ENCODE peak calls at places on chromosome 9, in five cellular contexts. One of them, this sample, is unnamed.

GRCh38 chr9:36603006-36603405 is 30.3 kb downstream of the MELK start:
- DNase-seq in RPMI8226: no peak
- DNase-seq in stimulated activated CD4-positive, alpha-beta T cell treated with anti-CD3 and anti-CD28 coated beads, Interleukin-2, amount 100 ng/mL, for 48 hours: no peak
- DNase-seq in activated CD4-positive, alpha-beta memory T cell treated with anti-CD3 and anti-CD28 coated beads, Interleukin-2, amount 10 ng/mL, durations not matched to agents 7 days and 5 days: no peak
- DNase-seq in kidney epithelial cell: no peak
- DNase-seq in this sample: no peak

GRCh38 chr9:71490810-71491209 is 277.5 kb downstream of the CEMIP2 start:
- DNase-seq in RPMI8226: peak; percentile 4
- DNase-seq in activated CD4-positive, alpha-beta memory T cell treated with anti-CD3 and anti-CD28 coated beads, Interleukin-2, amount 10 ng/mL, durations not matched to agents 7 days and 5 days: no peak
- DNase-seq in stimulated activated CD4-positive, alpha-beta T cell treated with anti-CD3 and anti-CD28 coated beads, Interleukin-2, amount 100 ng/mL, for 48 hours: no peak
- DNase-seq in kidney epithelial cell: no peak
- DNase-seq in this sample: no peak

GRCh38 chr9:90926920-90927319 is 125.3 kb downstream of the SYK start:
- DNase-seq in kidney epithelial cell: no peak
- DNase-seq in RPMI8226: no peak
- DNase-seq in activated CD4-positive, alpha-beta memory T cell treated with anti-CD3 and anti-CD28 coated beads, Interleukin-2, amount 10 ng/mL, durations not matched to agents 7 days and 5 days: no peak
- DNase-seq in stimulated activated CD4-positive, alpha-beta T cell treated with anti-CD3 and anti-CD28 coated beads, Interleukin-2, amount 100 ng/mL, for 48 hours: no peak
- DNase-seq in this sample: no peak

GRCh38 chr9:34898846-34899245 is 59.2 kb upstream of the PHF24 start:
- DNase-seq in kidney epithelial cell: no peak
- DNase-seq in stimulated activated CD4-positive, alpha-beta T cell treated with anti-CD3 and anti-CD28 coated beads, Interleukin-2, amount 100 ng/mL, for 48 hours: no peak
- DNase-seq in activated CD4-positive, alpha-beta memory T cell treated with anti-CD3 and anti-CD28 coated beads, Interleukin-2, amount 10 ng/mL, durations not matched to agents 7 days and 5 days: no peak
- DNase-seq in RPMI8226: no peak
- DNase-seq in this sample: no peak

GRCh38 chr9:32672478-32672877 is 37.0 kb upstream of the TAF1L start:
- DNase-seq in activated CD4-positive, alpha-beta memory T cell treated with anti-CD3 and anti-CD28 coated beads, Interleukin-2, amount 10 ng/mL, durations not matched to agents 7 days and 5 days: no peak
- DNase-seq in RPMI8226: no peak
- DNase-seq in stimulated activated CD4-positive, alpha-beta T cell treated with anti-CD3 and anti-CD28 coated beads, Interleukin-2, amount 100 ng/mL, for 48 hours: no peak
- DNase-seq in kidney epithelial cell: no peak
- DNase-seq in this sample: no peak

GRCh38 chr9:88478236-88478635 is 56.7 kb upstream of the NXNL2 start:
- DNase-seq in kidney epithelial cell: no peak
- DNase-seq in RPMI8226: no peak
- DNase-seq in stimulated activated CD4-positive, alpha-beta T cell treated with anti-CD3 and anti-CD28 coated beads, Interleukin-2, amount 100 ng/mL, for 48 hours: no peak
- DNase-seq in activated CD4-positive, alpha-beta memory T cell treated with anti-CD3 and anti-CD28 coated beads, Interleukin-2, amount 10 ng/mL, durations not matched to agents 7 days and 5 days: no peak
- DNase-seq in this sample: no peak

GRCh38 chr9:1462626-1463308 is 412.6 kb downstream of the DMRT2 start:
- DNase-seq in RPMI8226: no peak
- DNase-seq in activated CD4-positive, alpha-beta memory T cell treated with anti-CD3 and anti-CD28 coated beads, Interleukin-2, amount 10 ng/mL, durations not matched to agents 7 days and 5 days: no peak
- DNase-seq in kidney epithelial cell: no peak
- DNase-seq in stimulated activated CD4-positive, alpha-beta T cell treated with anti-CD3 and anti-CD28 coated beads, Interleukin-2, amount 100 ng/mL, for 48 hours: no peak
- DNase-seq in this sample: no peak

GRCh38 chr9:95494416-95495371 is 22.1 kb downstream of the PTCH1 start:
- DNase-seq in kidney epithelial cell: peak; percentile 73
- DNase-seq in activated CD4-positive, alpha-beta memory T cell treated with anti-CD3 and anti-CD28 coated beads, Interleukin-2, amount 10 ng/mL, durations not matched to agents 7 days and 5 days: peak; percentile 88
- DNase-seq in RPMI8226: peak; percentile 94
- DNase-seq in stimulated activated CD4-positive, alpha-beta T cell treated with anti-CD3 and anti-CD28 coated beads, Interleukin-2, amount 100 ng/mL, for 48 hours: peak; percentile 67
- DNase-seq in this sample: peak; percentile 41

GRCh38 chr9:126647585-126648110 is 33.9 kb downstream of the LMX1B start:
- DNase-seq in kidney epithelial cell: no peak
- DNase-seq in RPMI8226: no peak
- DNase-seq in activated CD4-positive, alpha-beta memory T cell treated with anti-CD3 and anti-CD28 coated beads, Interleukin-2, amount 10 ng/mL, durations not matched to agents 7 days and 5 days: no peak
- DNase-seq in stimulated activated CD4-positive, alpha-beta T cell treated with anti-CD3 and anti-CD28 coated beads, Interleukin-2, amount 100 ng/mL, for 48 hours: no peak
- DNase-seq in this sample: no peak

GRCh38 chr9:16505159-16505558 is 365.3 kb downstream of the BNC2 start:
- DNase-seq in kidney epithelial cell: peak; percentile 19
- DNase-seq in stimulated activated CD4-positive, alpha-beta T cell treated with anti-CD3 and anti-CD28 coated beads, Interleukin-2, amount 100 ng/mL, for 48 hours: no peak
- DNase-seq in activated CD4-positive, alpha-beta memory T cell treated with anti-CD3 and anti-CD28 coated beads, Interleukin-2, amount 10 ng/mL, durations not matched to agents 7 days and 5 days: no peak
- DNase-seq in RPMI8226: no peak
- DNase-seq in this sample: no peak

GRCh38 chr9:12968093-12968492 is 193.3 kb downstream of the LURAP1L start:
- DNase-seq in RPMI8226: no peak
- DNase-seq in kidney epithelial cell: no peak
- DNase-seq in activated CD4-positive, alpha-beta memory T cell treated with anti-CD3 and anti-CD28 coated beads, Interleukin-2, amount 10 ng/mL, durations not matched to agents 7 days and 5 days: no peak
- DNase-seq in stimulated activated CD4-positive, alpha-beta T cell treated with anti-CD3 and anti-CD28 coated beads, Interleukin-2, amount 100 ng/mL, for 48 hours: no peak
- DNase-seq in this sample: no peak

GRCh38 chr9:16139781-16140180 is 586.9 kb downstream of the CCDC171 start:
- DNase-seq in activated CD4-positive, alpha-beta memory T cell treated with anti-CD3 and anti-CD28 coated beads, Interleukin-2, amount 10 ng/mL, durations not matched to agents 7 days and 5 days: no peak
- DNase-seq in RPMI8226: no peak
- DNase-seq in stimulated activated CD4-positive, alpha-beta T cell treated with anti-CD3 and anti-CD28 coated beads, Interleukin-2, amount 100 ng/mL, for 48 hours: no peak
- DNase-seq in kidney epithelial cell: no peak
- DNase-seq in this sample: no peak

GRCh38 chr9:79362100-79363081 is 209.4 kb upstream of the TLE4 start:
- DNase-seq in activated CD4-positive, alpha-beta memory T cell treated with anti-CD3 and anti-CD28 coated beads, Interleukin-2, amount 10 ng/mL, durations not matched to agents 7 days and 5 days: no peak
- DNase-seq in stimulated activated CD4-positive, alpha-beta T cell treated with anti-CD3 and anti-CD28 coated beads, Interleukin-2, amount 100 ng/mL, for 48 hours: no peak
- DNase-seq in RPMI8226: no peak
- DNase-seq in kidney epithelial cell: no peak
- DNase-seq in this sample: no peak

GRCh38 chr9:133440884-133441283 is 18.7 kb downstream of the ADAMTS13 start:
- DNase-seq in kidney epithelial cell: no peak
- DNase-seq in stimulated activated CD4-positive, alpha-beta T cell treated with anti-CD3 and anti-CD28 coated beads, Interleukin-2, amount 100 ng/mL, for 48 hours: no peak
- DNase-seq in RPMI8226: no peak
- DNase-seq in activated CD4-positive, alpha-beta memory T cell treated with anti-CD3 and anti-CD28 coated beads, Interleukin-2, amount 10 ng/mL, durations not matched to agents 7 days and 5 days: no peak
- DNase-seq in this sample: peak; percentile 42

GRCh38 chr9:2469681-2470141 is 151.9 kb upstream of the VLDLR start:
- DNase-seq in RPMI8226: peak; percentile 70
- DNase-seq in stimulated activated CD4-positive, alpha-beta T cell treated with anti-CD3 and anti-CD28 coated beads, Interleukin-2, amount 100 ng/mL, for 48 hours: no peak
- DNase-seq in activated CD4-positive, alpha-beta memory T cell treated with anti-CD3 and anti-CD28 coated beads, Interleukin-2, amount 10 ng/mL, durations not matched to agents 7 days and 5 days: peak; percentile 32
- DNase-seq in kidney epithelial cell: no peak
- DNase-seq in this sample: no peak

GRCh38 chr9:93492327-93492726 is 38.9 kb upstream of the FAM120AOS start:
- DNase-seq in RPMI8226: no peak
- DNase-seq in stimulated activated CD4-positive, alpha-beta T cell treated with anti-CD3 and anti-CD28 coated beads, Interleukin-2, amount 100 ng/mL, for 48 hours: no peak
- DNase-seq in activated CD4-positive, alpha-beta memory T cell treated with anti-CD3 and anti-CD28 coated beads, Interleukin-2, amount 10 ng/mL, durations not matched to agents 7 days and 5 days: no peak
- DNase-seq in kidney epithelial cell: no peak
- DNase-seq in this sample: no peak

GRCh38 chr9:132557159-132557558 is 25.2 kb upstream of the BARHL1 start:
- DNase-seq in stimulated activated CD4-positive, alpha-beta T cell treated with anti-CD3 and anti-CD28 coated beads, Interleukin-2, amount 100 ng/mL, for 48 hours: no peak
- DNase-seq in activated CD4-positive, alpha-beta memory T cell treated with anti-CD3 and anti-CD28 coated beads, Interleukin-2, amount 10 ng/mL, durations not matched to agents 7 days and 5 days: no peak
- DNase-seq in kidney epithelial cell: no peak
- DNase-seq in RPMI8226: no peak
- DNase-seq in this sample: no peak

GRCh38 chr9:129317179-129318011 is 139.3 kb upstream of the IER5L start:
- DNase-seq in stimulated activated CD4-positive, alpha-beta T cell treated with anti-CD3 and anti-CD28 coated beads, Interleukin-2, amount 100 ng/mL, for 48 hours: no peak
- DNase-seq in kidney epithelial cell: no peak
- DNase-seq in activated CD4-positive, alpha-beta memory T cell treated with anti-CD3 and anti-CD28 coated beads, Interleukin-2, amount 10 ng/mL, durations not matched to agents 7 days and 5 days: peak; percentile 20
- DNase-seq in RPMI8226: peak; percentile 55
- DNase-seq in this sample: no peak

GRCh38 chr9:76257224-76257794 is 136.9 kb downstream of the RFK start:
- DNase-seq in RPMI8226: no peak
- DNase-seq in activated CD4-positive, alpha-beta memory T cell treated with anti-CD3 and anti-CD28 coated beads, Interleukin-2, amount 10 ng/mL, durations not matched to agents 7 days and 5 days: no peak
- DNase-seq in kidney epithelial cell: no peak
- DNase-seq in stimulated activated CD4-positive, alpha-beta T cell treated with anti-CD3 and anti-CD28 coated beads, Interleukin-2, amount 100 ng/mL, for 48 hours: no peak
- DNase-seq in this sample: no peak

GRCh38 chr9:7974335-7975005 is 174.9 kb upstream of the DMAC1 start:
- DNase-seq in stimulated activated CD4-positive, alpha-beta T cell treated with anti-CD3 and anti-CD28 coated beads, Interleukin-2, amount 100 ng/mL, for 48 hours: no peak
- DNase-seq in kidney epithelial cell: no peak
- DNase-seq in RPMI8226: no peak
- DNase-seq in activated CD4-positive, alpha-beta memory T cell treated with anti-CD3 and anti-CD28 coated beads, Interleukin-2, amount 10 ng/mL, durations not matched to agents 7 days and 5 days: peak; percentile 25
- DNase-seq in this sample: peak; percentile 21

GRCh38 chr9:121785673-121786542 is 134.5 kb downstream of the DAB2IP start:
- DNase-seq in stimulated activated CD4-positive, alpha-beta T cell treated with anti-CD3 and anti-CD28 coated beads, Interleukin-2, amount 100 ng/mL, for 48 hours: no peak
- DNase-seq in kidney epithelial cell: no peak
- DNase-seq in RPMI8226: no peak
- DNase-seq in activated CD4-positive, alpha-beta memory T cell treated with anti-CD3 and anti-CD28 coated beads, Interleukin-2, amount 10 ng/mL, durations not matched to agents 7 days and 5 days: no peak
- DNase-seq in this sample: no peak

GRCh38 chr9:86783884-86784283 is 163.4 kb downstream of the GAS1 start:
- DNase-seq in activated CD4-positive, alpha-beta memory T cell treated with anti-CD3 and anti-CD28 coated beads, Interleukin-2, amount 10 ng/mL, durations not matched to agents 7 days and 5 days: no peak
- DNase-seq in kidney epithelial cell: no peak
- DNase-seq in stimulated activated CD4-positive, alpha-beta T cell treated with anti-CD3 and anti-CD28 coated beads, Interleukin-2, amount 100 ng/mL, for 48 hours: no peak
- DNase-seq in RPMI8226: no peak
- DNase-seq in this sample: no peak

GRCh38 chr9:78003730-78004129 is 27.9 kb downstream of the GNAQ start:
- DNase-seq in activated CD4-positive, alpha-beta memory T cell treated with anti-CD3 and anti-CD28 coated beads, Interleukin-2, amount 10 ng/mL, durations not matched to agents 7 days and 5 days: no peak
- DNase-seq in kidney epithelial cell: no peak
- DNase-seq in RPMI8226: no peak
- DNase-seq in stimulated activated CD4-positive, alpha-beta T cell treated with anti-CD3 and anti-CD28 coated beads, Interleukin-2, amount 100 ng/mL, for 48 hours: no peak
- DNase-seq in this sample: no peak

GRCh38 chr9:33211695-33212393 is 28.1 kb upstream of the SPINK4 start:
- DNase-seq in kidney epithelial cell: no peak
- DNase-seq in RPMI8226: no peak
- DNase-seq in stimulated activated CD4-positive, alpha-beta T cell treated with anti-CD3 and anti-CD28 coated beads, Interleukin-2, amount 100 ng/mL, for 48 hours: no peak
- DNase-seq in activated CD4-positive, alpha-beta memory T cell treated with anti-CD3 and anti-CD28 coated beads, Interleukin-2, amount 10 ng/mL, durations not matched to agents 7 days and 5 days: no peak
- DNase-seq in this sample: no peak

GRCh38 chr9:136015656-136016055 is 54.5 kb upstream of the UBAC1 start:
- DNase-seq in RPMI8226: no peak
- DNase-seq in activated CD4-positive, alpha-beta memory T cell treated with anti-CD3 and anti-CD28 coated beads, Interleukin-2, amount 10 ng/mL, durations not matched to agents 7 days and 5 days: no peak
- DNase-seq in stimulated activated CD4-positive, alpha-beta T cell treated with anti-CD3 and anti-CD28 coated beads, Interleukin-2, amount 100 ng/mL, for 48 hours: no peak
- DNase-seq in kidney epithelial cell: no peak
- DNase-seq in this sample: no peak

GRCh38 chr9:98455256-98455956 is 200.0 kb upstream of the TBC1D2 start:
- DNase-seq in RPMI8226: no peak
- DNase-seq in kidney epithelial cell: no peak
- DNase-seq in stimulated activated CD4-positive, alpha-beta T cell treated with anti-CD3 and anti-CD28 coated beads, Interleukin-2, amount 100 ng/mL, for 48 hours: no peak
- DNase-seq in activated CD4-positive, alpha-beta memory T cell treated with anti-CD3 and anti-CD28 coated beads, Interleukin-2, amount 10 ng/mL, durations not matched to agents 7 days and 5 days: no peak
- DNase-seq in this sample: no peak

GRCh38 chr9:135300346-135301141 is 179.0 kb upstream of the PPP1R26 start:
- DNase-seq in kidney epithelial cell: no peak
- DNase-seq in RPMI8226: peak; percentile 14
- DNase-seq in activated CD4-positive, alpha-beta memory T cell treated with anti-CD3 and anti-CD28 coated beads, Interleukin-2, amount 10 ng/mL, durations not matched to agents 7 days and 5 days: no peak
- DNase-seq in stimulated activated CD4-positive, alpha-beta T cell treated with anti-CD3 and anti-CD28 coated beads, Interleukin-2, amount 100 ng/mL, for 48 hours: no peak
- DNase-seq in this sample: no peak

GRCh38 chr9:33289936-33290246 is 425 bp upstream of the NFX1 start:
- DNase-seq in RPMI8226: no peak
- DNase-seq in activated CD4-positive, alpha-beta memory T cell treated with anti-CD3 and anti-CD28 coated beads, Interleukin-2, amount 10 ng/mL, durations not matched to agents 7 days and 5 days: no peak
- DNase-seq in kidney epithelial cell: no peak
- DNase-seq in stimulated activated CD4-positive, alpha-beta T cell treated with anti-CD3 and anti-CD28 coated beads, Interleukin-2, amount 100 ng/mL, for 48 hours: no peak
- DNase-seq in this sample: no peak

GRCh38 chr9:36346578-36346977 is 53.5 kb downstream of the RNF38 start:
- DNase-seq in kidney epithelial cell: no peak
- DNase-seq in stimulated activated CD4-positive, alpha-beta T cell treated with anti-CD3 and anti-CD28 coated beads, Interleukin-2, amount 100 ng/mL, for 48 hours: no peak
- DNase-seq in RPMI8226: no peak
- DNase-seq in activated CD4-positive, alpha-beta memory T cell treated with anti-CD3 and anti-CD28 coated beads, Interleukin-2, amount 10 ng/mL, durations not matched to agents 7 days and 5 days: no peak
- DNase-seq in this sample: no peak

GRCh38 chr9:75027187-75028107 is 646 bp downstream of the CARNMT1 start:
- DNase-seq in stimulated activated CD4-positive, alpha-beta T cell treated with anti-CD3 and anti-CD28 coated beads, Interleukin-2, amount 100 ng/mL, for 48 hours: peak; percentile 36
- DNase-seq in activated CD4-positive, alpha-beta memory T cell treated with anti-CD3 and anti-CD28 coated beads, Interleukin-2, amount 10 ng/mL, durations not matched to agents 7 days and 5 days: peak; percentile 59
- DNase-seq in RPMI8226: peak; percentile 65
- DNase-seq in kidney epithelial cell: no peak
- DNase-seq in this sample: peak; percentile 53

GRCh38 chr9:131627326-131627845 is 82.1 kb downstream of the PRRT1B start:
- DNase-seq in activated CD4-positive, alpha-beta memory T cell treated with anti-CD3 and anti-CD28 coated beads, Interleukin-2, amount 10 ng/mL, durations not matched to agents 7 days and 5 days: no peak
- DNase-seq in stimulated activated CD4-positive, alpha-beta T cell treated with anti-CD3 and anti-CD28 coated beads, Interleukin-2, amount 100 ng/mL, for 48 hours: no peak
- DNase-seq in RPMI8226: no peak
- DNase-seq in kidney epithelial cell: no peak
- DNase-seq in this sample: no peak

GRCh38 chr9:135016876-135017275 is 70.6 kb upstream of the OLFM1 start:
- DNase-seq in stimulated activated CD4-positive, alpha-beta T cell treated with anti-CD3 and anti-CD28 coated beads, Interleukin-2, amount 100 ng/mL, for 48 hours: no peak
- DNase-seq in activated CD4-positive, alpha-beta memory T cell treated with anti-CD3 and anti-CD28 coated beads, Interleukin-2, amount 10 ng/mL, durations not matched to agents 7 days and 5 days: no peak
- DNase-seq in kidney epithelial cell: no peak
- DNase-seq in RPMI8226: no peak
- DNase-seq in this sample: no peak

This sample was measured in stimulated activated naive B cell treated with anti-CD40 and anti-IgM and Interleukin-4, amounts not matched to agents 10 μg/mL and 1 μg/mL and 100 μg/mL, for 72 hours.